ENCODE peak calls at places on chromosomes 5 and 9, in five cellular contexts. Q is IMR-90, C is SK-N-SH, S is Panc1, K is HCT116. W is an unnamed sample. For H3K9me3, the result is how much of the 10 kb centered on the place peaks cover.

GRCh38 chr5:174832811-174833210 is 108.4 kb downstream of the MSX2 start:
- DNase-seq in S (no peak), Q (no peak), C (no peak), K (no peak), W (no peak)

GRCh38 chr5:52657231-52657645 is 130.5 kb upstream of the ITGA1 start:
- DNase-seq in S (peak), K (peak), C (peak), Q (peak), W (no peak)

GRCh38 chr9:14099737-14100136 is 214.2 kb downstream of the NFIB start:
- DNase-seq in S (no peak), Q (no peak), C (no peak), K (no peak), W (no peak)

GRCh38 chr5:152938630-152939029 is 533.6 kb upstream of the NMUR2 start:
- DNase-seq in K (no peak), C (no peak), S (no peak), Q (no peak), W (no peak)

GRCh38 chr5:57010786-57011185 is 58.9 kb upstream of the MIER3 start:
- DNase-seq in C (no peak), Q (no peak), S (no peak), K (no peak), W (no peak)

GRCh38 chr9:372143-372542 is 157.5 kb downstream of the DOCK8 start:
- DNase-seq in K (no peak), C (no peak), Q (no peak), S (no peak), W (no peak)

GRCh38 chr5:157961828-157962390 is 103.0 kb upstream of the CLINT1 start:
- DNase-seq in C (peak), K (no peak), S (no peak), Q (no peak), W (peak)

GRCh38 chr9:127833555-127833954 is 20.9 kb downstream of the ENG start:
- DNase-seq in C (no peak), S (no peak), Q (peak), K (no peak), W (peak)

GRCh38 chr5:72477644-72478043 is 29.6 kb downstream of the ZNF366 start:
- DNase-seq in S (no peak), C (no peak), Q (peak), K (no peak), W (no peak)

GRCh38 chr5:109619024-109619460 is 70.7 kb upstream of the MAN2A1 start:
- DNase-seq in C (no peak), S (no peak), Q (no peak), K (no peak), W (no peak)

GRCh38 chr5:95284512-95285405 is at the start of gene MCTP1:
- DNase-seq in C (peak), Q (no peak), K (no peak), S (no peak), W (peak)

GRCh38 chr5:64635056-64635686 is 55.1 kb upstream of the SHISAL2B start:
- DNase-seq in K (peak), Q (peak), C (peak), S (peak), W (no peak)

GRCh38 chr5:108529381-108529780 is 147.5 kb upstream of the FBXL17 start:
- DNase-seq in Q (peak), S (no peak), C (no peak), K (no peak), W (peak)

GRCh38 chr5:65121880-65122436 is 353.2 kb downstream of the CWC27 start:
- DNase-seq in C (no peak), K (no peak), Q (peak), S (no peak), W (peak)

GRCh38 chr9:126500600-126501382 is 112.9 kb upstream of the LMX1B start:
- DNase-seq in K (peak), S (peak), Q (peak), C (peak), W (peak)

GRCh38 chr5:1536298-1537165 is 12.8 kb upstream of the LPCAT1 start:
- DNase-seq in C (no peak), Q (peak), K (no peak), S (no peak), W (peak)

GRCh38 chr5:56585466-56585865 is 229.9 kb upstream of the MAP3K1 start:
- DNase-seq in S (no peak), Q (peak), C (no peak), K (no peak), W (no peak)

GRCh38 chr5:2260211-2260985 is 377.7 kb upstream of the IRX4 start:
- DNase-seq in C (no peak), Q (no peak), K (no peak), S (no peak), W (no peak)

GRCh38 chr5:52262844-52263243 is 524.9 kb upstream of the ITGA1 start:
- DNase-seq in C (no peak), K (no peak), Q (no peak), S (no peak), W (no peak)

GRCh38 chr5:90344693-90345092 is 64.9 kb downstream of the CETN3 start:
- DNase-seq in Q (no peak), C (peak), S (no peak), K (no peak), W (no peak)

GRCh38 chr9:127876764-127877562 is 512 bp downstream of the AK1 start:
- DNase-seq in C (peak), K (no peak), Q (no peak), S (no peak), W (peak)

GRCh38 chr5:1171340-1171941 is 30.0 kb upstream of the SLC6A19 start:
- DNase-seq in S (no peak), Q (peak), C (no peak), K (no peak), W (no peak)

GRCh38 chr9:14405176-14405575 is 91.2 kb upstream of the NFIB start:
- DNase-seq in S (no peak), C (no peak), K (no peak), Q (no peak), W (no peak)

GRCh38 chr9:20649381-20649780 is 27.1 kb upstream of the MLLT3 start:
- DNase-seq in Q (no peak), K (no peak), C (no peak), S (no peak), W (no peak)

GRCh38 chr9:90188656-90189055 is 454.0 kb downstream of the DIRAS2 start:
- DNase-seq in Q (no peak), K (no peak), S (no peak), C (no peak), W (no peak)

GRCh38 chr9:110050925-110051355 is 157.0 kb downstream of the C9orf152 start:
- DNase-seq in C (no peak), S (peak), Q (peak), K (peak), W (peak)

GRCh38 chr9:14554866-14555265 is 138.4 kb downstream of the ZDHHC21 start:
- DNase-seq in Q (no peak), S (no peak), K (no peak), C (no peak), W (peak)

GRCh38 chr5:21391506-21391905 is 1403.5 kb upstream of the CDH18 start:
- DNase-seq in S (no peak), C (no peak), K (no peak), Q (peak), W (no peak)

GRCh38 chr9:81225586-81225985 is 463.8 kb downstream of the TLE1 start:
- DNase-seq in S (no peak), Q (no peak), C (no peak), K (no peak), W (no peak)

GRCh38 chr5:142600611-142601360 is 85.1 kb downstream of the FGF1 start:
- DNase-seq in K (no peak), Q (peak), C (no peak), S (no peak), W (no peak)

GRCh38 chr5:149466457-149466972 is 84.7 kb downstream of the CSNK1A1 start:
- DNase-seq in Q (peak), C (no peak), K (no peak), S (no peak), W (peak)

GRCh38 chr5:94396687-94397086 is 221.7 kb downstream of the KIAA0825 start:
- DNase-seq in C (no peak), S (no peak), Q (no peak), K (no peak), W (no peak)

GRCh38 chr5:36950586-36951457 is 74.3 kb downstream of the NIPBL start:
- DNase-seq in Q (peak), K (no peak), C (no peak), S (no peak), W (peak)

GRCh38 chr5:154134499-154134898 is 56.0 kb upstream of the GALNT10 start:
- DNase-seq in S (no peak), C (no peak), K (no peak), Q (no peak), W (no peak)

GRCh38 chr5:176415240-176416122 is 858 bp downstream of the CLTB start:
- DNase-seq in S (no peak), C (peak), Q (peak), K (no peak), W (peak)

GRCh38 chr9:121730188-121730587 is 78.8 kb downstream of the DAB2IP start:
- DNase-seq in K (no peak), C (no peak), S (no peak), Q (no peak), W (no peak)

DNA sequence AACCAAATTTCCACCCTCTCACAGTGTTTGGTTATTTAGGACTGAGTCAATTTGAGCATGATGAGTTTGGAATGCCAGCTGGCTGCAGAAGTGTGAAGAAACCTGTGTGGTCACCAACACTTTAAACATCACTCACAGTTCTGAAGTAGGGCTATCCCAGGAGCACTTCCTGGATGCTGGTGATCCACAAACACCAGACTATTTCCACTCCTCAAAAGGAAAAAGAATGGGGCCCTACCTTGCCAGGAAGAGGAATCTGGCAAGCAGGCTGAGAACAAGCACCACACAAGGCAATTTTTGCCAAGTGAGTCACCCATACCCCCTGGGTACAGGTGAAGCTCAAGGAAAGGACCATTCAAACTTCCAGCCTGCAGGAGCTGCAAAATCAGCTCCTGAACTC is 294.2 kb upstream of the PTGER4 start:
- DNase-seq in C (no peak), Q (peak), S (peak), K (peak), W (no peak)
- H3K27ac ChIP-seq in C (no peak), Q (no peak), S (no peak), K (no peak), W (no peak)

DNA sequence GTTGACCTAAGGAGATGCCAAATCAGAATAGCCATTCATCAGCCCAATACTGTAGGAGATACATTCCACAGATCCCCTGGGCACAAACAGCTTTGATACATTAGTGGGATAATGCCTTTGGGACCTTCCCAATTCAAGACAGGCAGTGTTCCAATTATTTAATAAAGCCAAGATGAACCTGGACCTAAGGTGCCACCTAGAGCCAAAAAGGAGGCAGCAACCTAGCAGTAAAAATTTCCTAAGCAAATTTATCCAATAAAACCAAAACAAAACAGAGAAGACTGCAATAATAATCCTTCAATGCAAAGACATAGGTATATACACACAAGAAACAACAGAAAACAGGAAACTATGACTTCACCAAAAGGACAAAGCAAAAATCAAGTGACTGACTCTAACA is 253.0 kb downstream of the HINT1 start:
- DNase-seq in S (no peak), C (no peak), K (peak), Q (no peak), W (no peak)
- H3K9me3 ChIP-seq in S (under half), C (under half), K (under half), Q (under half), W (under half)

DNA sequence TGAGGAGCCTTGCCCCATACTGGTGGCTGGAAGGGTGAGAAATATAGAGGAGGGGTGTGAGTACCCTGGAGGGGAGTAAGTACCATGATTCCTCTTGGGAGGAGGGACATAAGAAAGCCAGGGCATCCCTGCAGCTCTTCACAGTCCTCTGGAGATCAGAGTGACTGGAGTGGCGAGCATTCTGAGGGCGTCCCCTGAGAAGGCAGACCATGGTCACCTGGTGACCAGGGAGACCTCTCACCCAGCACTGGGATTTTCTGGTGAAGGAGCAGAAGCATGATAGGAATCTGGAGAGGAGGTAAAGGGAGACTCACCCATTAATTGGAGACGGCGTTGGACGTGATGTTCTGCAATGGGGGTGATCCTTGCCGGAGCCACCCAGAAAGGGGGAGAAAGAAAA is 27.7 kb upstream of the GPX3 start:
- DNase-seq in C (no peak), S (no peak), Q (no peak), K (no peak), W (no peak)
- H3K27ac ChIP-seq in C (no peak), S (no peak), Q (no peak), K (no peak), W (no peak)

GRCh38 chr9:101673642-101674041 is 64.8 kb downstream of the GRIN3A start:
- DNase-seq in Q (no peak), K (no peak), S (no peak), C (no peak), W (no peak)

GRCh38 chr9:101675341-101675740 is 63.1 kb downstream of the GRIN3A start:
- DNase-seq in S (no peak), C (no peak), Q (no peak), K (no peak), W (no peak)

GRCh38 chr9:101671567-101671966 is 66.9 kb downstream of the GRIN3A start:
- DNase-seq in C (no peak), Q (no peak), K (no peak), S (no peak), W (no peak)

GRCh38 chr9:101677864-101678263 is 60.6 kb downstream of the GRIN3A start:
- DNase-seq in Q (no peak), K (no peak), C (peak), S (no peak), W (no peak)

DNA sequence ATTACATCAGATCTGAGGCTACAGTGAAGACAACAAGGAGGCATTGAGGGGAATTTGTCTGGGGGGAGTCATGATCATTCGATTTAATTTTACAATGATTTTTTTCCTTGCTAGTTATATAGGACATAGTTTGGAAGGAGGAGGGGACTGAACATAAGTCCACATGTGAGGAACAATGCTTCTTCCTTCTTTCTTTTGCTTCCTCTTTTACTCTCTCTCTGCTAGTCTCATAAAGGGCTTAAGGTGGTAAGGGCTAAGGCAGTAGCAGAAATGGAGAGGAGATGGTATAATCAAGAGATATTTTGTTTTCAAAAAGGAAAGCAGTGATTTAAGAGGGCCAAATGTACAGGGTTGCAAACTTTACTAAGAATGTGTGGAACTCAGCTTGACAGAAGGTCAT is 64.3 kb downstream of the GRIN3A start:
- DNase-seq in S (no peak), Q (no peak), K (no peak), C (no peak), W (no peak)
- H3K9me3 ChIP-seq in S (under half), Q (under half), K (under half), C (under half), W (under half)

GRCh38 chr5:67014191-67014590 is 182.4 kb downstream of the CD180 start:
- DNase-seq in C (no peak), K (no peak), Q (no peak), S (no peak), W (no peak)
- H3K27ac ChIP-seq in C (no peak), K (no peak), Q (no peak), S (no peak), W (no peak)

DNA sequence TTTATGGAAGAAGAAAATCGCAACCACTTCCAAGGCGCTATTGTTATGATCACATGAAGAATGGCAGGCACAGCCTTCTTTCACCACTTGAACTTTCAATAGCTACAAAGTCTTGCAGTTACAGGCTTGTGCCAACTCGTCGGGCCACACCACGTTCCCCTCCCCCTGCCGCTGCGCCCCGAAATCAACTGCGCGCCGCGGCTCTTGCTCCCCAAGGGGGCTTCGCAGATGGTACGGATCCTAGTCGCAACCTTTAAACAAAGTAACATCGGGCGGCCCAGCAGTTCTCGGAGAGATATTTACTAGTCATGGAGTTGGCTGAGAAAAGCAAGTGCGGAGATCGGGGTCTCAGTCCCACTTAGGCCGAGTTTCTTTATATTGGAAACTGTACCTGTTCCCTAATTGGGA is 1.0 kb upstream of the SEMA6A start:
- DNase-seq in C (no peak), Q (no peak), S (no peak), K (no peak), W (peak)
- H3K9me3 ChIP-seq in C (under half), Q (under half), S (under half), K (under half), W (under half)

DNA sequence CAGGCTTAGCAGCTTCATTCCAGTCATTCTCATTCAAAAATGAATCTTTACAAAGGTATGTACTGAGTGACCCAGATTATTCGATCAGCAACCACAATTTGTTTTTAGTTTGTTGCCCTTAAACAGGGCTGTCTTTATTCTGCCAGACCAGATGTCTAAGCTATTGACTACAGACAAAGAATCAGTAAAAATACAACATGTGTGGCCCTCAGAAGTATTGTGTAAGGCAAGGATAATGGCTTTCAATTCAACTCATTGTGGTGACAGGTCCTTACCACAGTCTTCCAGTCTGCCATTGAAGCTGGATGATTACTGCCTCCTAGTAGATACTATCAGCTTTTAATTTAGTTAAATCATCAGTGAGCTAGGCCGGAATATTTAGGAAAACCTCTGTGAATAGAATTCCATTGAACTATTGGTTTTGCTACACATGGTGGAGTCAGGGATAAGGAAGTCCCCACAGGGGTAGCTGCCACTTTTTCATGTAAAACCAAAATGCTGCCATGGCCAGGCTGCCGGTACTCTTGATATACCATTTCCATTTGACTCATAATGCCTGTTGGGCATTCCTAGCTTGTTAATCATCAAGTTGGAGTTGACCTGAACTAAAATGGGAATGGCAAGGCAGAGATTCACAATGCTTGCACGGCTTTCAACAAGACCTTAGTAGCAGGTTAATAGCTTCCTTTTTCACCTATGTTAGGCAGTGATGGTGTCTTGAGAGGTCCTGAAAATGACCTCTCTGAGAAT is 175.6 kb downstream of the MEF2C start:
- DNase-seq in K (no peak), C (no peak), S (no peak), Q (peak), W (peak)
- H3K27ac ChIP-seq in K (no peak), C (no peak), S (no peak), Q (no peak), W (no peak)

W was measured in osteoblast.